ENCODE peak calls at places on chromosome 22, in six cellular contexts. O is GM12864, D is OCI-LY7, S is tibial artery, J is heart right ventricle, Z is uterus. N is an unnamed sample.

GRCh38 chr22:37930270-37930951 is 23.0 kb downstream of the C22orf23 start:
- DNase-seq in D (peak), Z (no peak), S (no peak), J (no peak), O (no peak), N (peak)

GRCh38 chr22:44884968-44885805 is 124.6 kb downstream of the PHF21B start:
- DNase-seq in O (no peak), Z (no peak), J (no peak), D (no peak), S (no peak), N (no peak)

GRCh38 chr22:26679003-26679629 is 21.7 kb downstream of the MIAT start:
- DNase-seq in D (peak), O (no peak), J (peak), S (peak), Z (peak), N (peak)

GRCh38 chr22:25493794-25494193 is 70.7 kb upstream of the GRK3 start:
- DNase-seq in D (no peak), O (no peak), Z (no peak), J (no peak), S (no peak), N (no peak)

GRCh38 chr22:27212617-27213177 is 555.3 kb downstream of the MIAT start:
- DNase-seq in O (no peak), S (peak), Z (peak), J (peak), D (no peak), N (peak)

GRCh38 chr22:36898690-36899089 is 14.7 kb upstream of the CSF2RB start:
- DNase-seq in D (no peak), O (no peak), S (no peak), J (no peak), Z (no peak), N (no peak)

GRCh38 chr22:37260939-37261338 is 16.9 kb upstream of the RAC2 start:
- DNase-seq in Z (no peak), S (peak), D (peak), O (no peak), J (peak), N (peak)

GRCh38 chr22:28813772-28814518 is 13.6 kb upstream of the XBP1 start:
- DNase-seq in J (no peak), D (no peak), O (no peak), S (peak), Z (peak), N (no peak)

GRCh38 chr22:48357196-48357595 is 1470.5 kb downstream of the BRD1 start:
- DNase-seq in D (no peak), Z (no peak), S (no peak), J (no peak), O (no peak), N (no peak)

GRCh38 chr22:36331912-36332622 is 55.7 kb downstream of the MYH9 start:
- DNase-seq in D (peak), J (peak), O (no peak), Z (peak), S (peak), N (peak)

GRCh38 chr22:22926359-22927195 is 39.0 kb downstream of the IGLL5 start:
- DNase-seq in Z (no peak), S (no peak), D (no peak), J (no peak), O (no peak), N (no peak)

GRCh38 chr22:44574057-44574456 is 76.0 kb upstream of the RTL6 start:
- DNase-seq in Z (peak), O (no peak), D (no peak), S (no peak), J (no peak), N (peak)

GRCh38 chr22:22810471-22810870 is 77.1 kb upstream of the IGLL5 start:
- DNase-seq in O (no peak), S (no peak), Z (no peak), D (no peak), J (no peak), N (no peak)

GRCh38 chr22:35785181-35785923 is 67.7 kb downstream of the APOL5 start:
- DNase-seq in D (no peak), O (no peak), Z (no peak), J (no peak), S (no peak), N (peak)

GRCh38 chr22:31911565-31912401 is 32.6 kb upstream of the YWHAH start:
- DNase-seq in O (no peak), S (no peak), D (no peak), Z (no peak), J (no peak), N (peak)

GRCh38 chr22:36017661-36018091 is 10.9 kb downstream of the RBFOX2 start:
- DNase-seq in S (no peak), D (peak), Z (no peak), O (no peak), J (no peak), N (no peak)

GRCh38 chr22:23893446-23893956 is 682 bp upstream of the MIF start:
- DNase-seq in D (no peak), J (no peak), S (no peak), Z (no peak), O (no peak), N (no peak)

GRCh38 chr22:43711681-43712080 is 100.4 kb downstream of the EFCAB6 start:
- DNase-seq in O (no peak), Z (no peak), D (no peak), S (no peak), J (no peak), N (no peak)

GRCh38 chr22:27456696-27457503 is 344.7 kb downstream of the MN1 start:
- DNase-seq in J (no peak), D (no peak), Z (no peak), S (no peak), O (no peak), N (peak)

GRCh38 chr22:21904250-21904789 is 36.9 kb upstream of the MAPK1 start:
- DNase-seq in J (no peak), Z (no peak), O (no peak), D (no peak), S (no peak), N (no peak)

GRCh38 chr22:23098718-23099524 is 28.6 kb downstream of the GNAZ start:
- DNase-seq in J (peak), D (no peak), Z (peak), O (no peak), S (peak), N (no peak)

GRCh38 chr22:42613869-42614268 is 814 bp downstream of the POLDIP3 start:
- DNase-seq in O (no peak), J (no peak), Z (no peak), S (no peak), D (no peak), N (no peak)

GRCh38 chr22:26811717-26811992 is 154.3 kb downstream of the MIAT start:
- DNase-seq in D (no peak), J (no peak), O (no peak), S (no peak), Z (no peak), N (no peak)

GRCh38 chr22:42978453-42979103 is 36.4 kb downstream of the PACSIN2 start:
- DNase-seq in J (no peak), S (no peak), O (no peak), Z (no peak), D (no peak), N (peak)

GRCh38 chr22:28299760-28300159 is 379.9 kb downstream of the TTC28 start:
- DNase-seq in D (no peak), Z (peak), J (no peak), S (peak), O (no peak), N (peak)

DNA sequence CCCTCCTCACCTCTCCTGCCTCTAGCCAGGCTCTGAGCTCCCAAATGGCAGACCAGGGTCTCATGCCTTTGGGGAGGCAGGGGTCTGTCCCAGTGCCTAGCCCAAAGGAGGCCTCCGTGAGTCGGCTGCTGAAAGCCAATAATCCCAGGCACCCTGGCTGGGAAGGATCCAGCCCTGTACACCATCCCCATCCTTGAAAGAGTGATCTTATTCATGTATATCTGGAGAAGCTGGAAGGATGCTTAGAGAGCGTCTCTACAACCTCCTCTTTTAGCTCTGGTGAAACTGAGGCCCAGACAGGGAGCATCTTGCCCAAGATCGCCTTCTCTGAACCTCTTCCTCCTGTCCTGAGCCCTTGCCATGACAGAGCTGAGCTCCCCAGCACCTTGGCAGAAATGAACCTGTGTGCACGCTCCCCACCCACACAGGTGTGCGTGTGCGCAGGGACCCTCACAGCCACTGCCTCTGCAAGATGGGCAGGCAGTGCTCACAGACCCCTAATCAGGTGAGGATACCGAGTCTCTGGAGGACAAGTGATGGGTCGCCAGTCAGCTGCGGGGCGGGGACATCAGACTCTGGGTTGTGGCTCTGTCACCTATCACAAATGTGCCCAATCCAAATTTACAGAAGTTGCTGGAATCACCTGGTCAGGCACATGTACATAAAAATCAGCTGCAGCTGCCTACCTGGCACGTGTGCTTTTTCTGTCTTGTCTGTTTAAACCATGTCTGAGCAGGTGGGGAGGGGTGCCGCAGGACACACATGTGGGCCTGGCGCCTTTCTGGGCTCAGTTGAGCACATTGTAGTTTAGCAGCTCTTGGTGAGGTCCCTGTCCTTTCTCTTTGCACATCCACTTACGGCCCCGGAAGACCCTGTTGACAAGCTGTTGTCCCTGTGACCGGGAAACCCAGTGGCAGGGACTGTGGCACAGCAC is 49.3 kb upstream of the WNT7B start:
- DNase-seq in S (peak), J (no peak), D (no peak), Z (peak), O (no peak), N (no peak)
- H3K4me3 ChIP-seq in S (no peak), J (no peak), D (no peak), Z (no peak), O (no peak), N (no peak)

GRCh38 chr22:49647346-49648026 is 180.2 kb downstream of the BRD1 start:
- DNase-seq in O (no peak), S (no peak), Z (no peak), D (peak), J (no peak), N (no peak)
- TF ChIP-seq CTCF in O (peak), S (no peak), Z (no peak), D (peak), J (no peak), N (no peak)

GRCh38 chr22:46798366-46799057 is 36.1 kb downstream of the TBC1D22A start:
- DNase-seq in D (peak), J (peak), Z (peak), S (peak), O (no peak), N (peak)

GRCh38 chr22:46800102-46800857 is 37.8 kb downstream of the TBC1D22A start:
- DNase-seq in Z (no peak), D (no peak), J (no peak), O (no peak), S (no peak), N (no peak)

GRCh38 chr22:46798041-46798365 is 35.6 kb downstream of the TBC1D22A start:
- DNase-seq in O (no peak), S (no peak), J (no peak), D (no peak), Z (no peak), N (no peak)

GRCh38 chr22:46801331-46801811 is 38.9 kb downstream of the TBC1D22A start:
- DNase-seq in Z (no peak), S (no peak), D (no peak), O (no peak), J (no peak), N (no peak)

GRCh38 chr22:46799626-46800025 is 37.2 kb downstream of the TBC1D22A start:
- DNase-seq in D (no peak), S (no peak), Z (no peak), J (no peak), O (no peak), N (no peak)
- H3K4me3 ChIP-seq in D (no peak), S (no peak), Z (no peak), J (no peak), O (no peak), N (no peak)

GRCh38 chr22:29883045-29883830 is at the start of gene MTMR3:
- DNase-seq in Z (peak), S (peak), O (peak), J (peak), D (peak), N (peak)
- TF ChIP-seq CTCF in Z (peak), S (peak), O (peak), J (peak), D (peak), N (peak)

DNA sequence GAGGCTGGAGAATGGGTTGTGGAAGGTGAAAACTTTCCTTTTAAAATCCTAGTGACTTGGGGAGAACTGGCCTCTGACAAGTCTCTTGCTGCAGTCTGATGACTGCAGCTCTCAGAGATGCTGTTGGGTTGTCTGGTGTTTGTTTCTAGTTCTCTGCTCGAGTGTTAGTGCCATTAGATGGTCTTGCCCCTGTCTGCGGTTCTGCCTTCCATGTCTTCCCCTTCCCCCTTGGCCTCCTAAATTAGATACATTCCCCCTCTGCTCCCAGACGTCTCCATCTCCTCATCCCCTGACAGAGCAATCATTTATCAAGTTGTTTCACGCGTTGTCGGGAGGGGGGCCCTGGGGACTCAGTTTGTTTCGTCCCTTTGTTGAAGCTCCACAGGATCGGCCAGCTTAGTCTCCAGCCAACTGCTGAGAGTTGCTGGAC is 67.7 kb downstream of the CECR2 start:
- DNase-seq in S (no peak), J (no peak), O (no peak), D (no peak), Z (no peak), N (no peak)
- H3K4me3 ChIP-seq in S (no peak), J (no peak), O (no peak), D (no peak), Z (no peak), N (no peak)

N was measured in fibroblast of the aortic adventitia.